ENCODE peak calls at places on chromosomes 12 and 14, in nine cellular contexts. L is lower leg skin; S is NCI-H187 treated with DMSO at 0.1 percent for 48 hours; C is endothelial cell; N is stimulated activated CD8-positive, alpha-beta memory T cell treated with anti-CD3 and anti-CD28 coated beads, Interleukin-4, amount 100 ng/mL, for 1 hour; A is HS-27A; X is iris pigment epithelial cell; T is AG09319; W is activated CD8-positive, alpha-beta memory T cell treated with anti-CD3 and anti-CD28 coated beads, Interleukin-2, amount 10 ng/mL, durations not matched to agents 7 days and 5 days. O is an unnamed sample.

GRCh38 chr12:1531160-1531653 is 63.2 kb downstream of the FBXL14 start:
- DNase-seq in L (peak; percentile 84), S (no peak), C (peak; percentile 29), N (no peak), A (no peak), X (no peak), T (no peak), W (no peak), O (no peak)

GRCh38 chr14:77541905-77542304 is 43.3 kb upstream of the ISM2 start:
- DNase-seq in L (no peak), S (no peak), C (no peak), N (no peak), A (no peak), X (no peak), T (no peak), W (no peak), O (no peak)

GRCh38 chr12:33484161-33484560 is 44.5 kb upstream of the SYT10 start:
- DNase-seq in L (no peak), S (no peak), C (no peak), N (no peak), A (no peak), X (no peak), T (no peak), W (no peak), O (no peak)

GRCh38 chr12:13431041-13431440 is 234.5 kb downstream of the EMP1 start:
- DNase-seq in L (no peak), S (no peak), C (no peak), N (no peak), A (no peak), X (no peak), T (no peak), W (no peak), O (no peak)

GRCh38 chr14:64060648-64061096 is 207.9 kb downstream of the SYNE2 start:
- DNase-seq in L (no peak), S (no peak), C (peak; percentile 29), N (no peak), A (peak; percentile 72), X (peak; percentile 31), T (no peak), W (no peak), O (no peak)

GRCh38 chr14:88026890-88027289 is 22.0 kb downstream of the GPR65 start:
- DNase-seq in L (peak; percentile 18), S (no peak), C (no peak), N (no peak), A (no peak), X (no peak), T (no peak), W (no peak), O (no peak)

GRCh38 chr12:101414533-101415119 is 7.1 kb upstream of the ARL1 start:
- DNase-seq in L (no peak), S (peak; percentile 44), C (peak; percentile 55), N (no peak), A (peak; percentile 20), X (peak; percentile 66), T (peak; percentile 44), W (no peak), O (peak; percentile 15)

GRCh38 chr12:25852792-25853191 is 105.7 kb upstream of the RASSF8 start:
- DNase-seq in L (no peak), S (no peak), C (no peak), N (no peak), A (no peak), X (peak; percentile 93), T (no peak), W (no peak), O (no peak)

GRCh38 chr12:127014079-127014478 is 1252.9 kb upstream of the TMEM132C start:
- DNase-seq in L (no peak), S (no peak), C (no peak), N (no peak), A (no peak), X (no peak), T (no peak), W (no peak), O (no peak)

GRCh38 chr12:91603060-91603459 is 420.4 kb upstream of the DCN start:
- DNase-seq in L (no peak), S (no peak), C (no peak), N (no peak), A (no peak), X (no peak), T (no peak), W (no peak), O (no peak)

GRCh38 chr12:546265-546919 is 86.7 kb downstream of the B4GALNT3 start:
- DNase-seq in L (no peak), S (no peak), C (peak; percentile 25), N (no peak), A (no peak), X (no peak), T (no peak), W (no peak), O (no peak)

GRCh38 chr14:91722386-91722785 is 9.5 kb downstream of the CATSPERB start:
- DNase-seq in L (no peak), S (no peak), C (no peak), N (no peak), A (no peak), X (no peak), T (no peak), W (no peak), O (no peak)

GRCh38 chr14:50475460-50475859 is 56.9 kb downstream of the MAP4K5 start:
- DNase-seq in L (no peak), S (no peak), C (no peak), N (no peak), A (no peak), X (peak; percentile 69), T (no peak), W (no peak), O (no peak)

GRCh38 chr14:99581371-99581770 is 22.6 kb downstream of the CCDC85C start:
- DNase-seq in L (no peak), S (no peak), C (no peak), N (no peak), A (no peak), X (no peak), T (no peak), W (no peak), O (no peak)

GRCh38 chr12:108565976-108566375 is 3.6 kb downstream of the ISCU start:
- DNase-seq in L (peak; percentile 95), S (no peak), C (no peak), N (no peak), A (peak; percentile 74), X (peak; percentile 72), T (peak; percentile 40), W (peak; percentile 65), O (peak; percentile 80)

GRCh38 chr14:29215853-29216252 is 449.3 kb downstream of the FOXG1 start:
- DNase-seq in L (no peak), S (no peak), C (no peak), N (no peak), A (no peak), X (peak; percentile 47), T (no peak), W (no peak), O (peak; percentile 81)

GRCh38 chr12:126224032-126224431 is 1158.8 kb downstream of the AACS start:
- DNase-seq in L (no peak), S (no peak), C (no peak), N (no peak), A (no peak), X (no peak), T (no peak), W (no peak), O (no peak)

GRCh38 chr12:12016284-12017100 is 54.2 kb upstream of the BCL2L14 start:
- DNase-seq in L (peak; percentile 32), S (no peak), C (no peak), N (no peak), A (no peak), X (no peak), T (no peak), W (peak; percentile 59), O (no peak)

GRCh38 chr12:80291108-80291754 is 152.8 kb upstream of the PTPRQ start:
- DNase-seq in L (no peak), S (no peak), C (no peak), N (no peak), A (no peak), X (no peak), T (no peak), W (no peak), O (no peak)

GRCh38 chr14:102442241-102443211 is 67.0 kb downstream of the ANKRD9 start:
- DNase-seq in L (no peak), S (no peak), C (no peak), N (no peak), A (no peak), X (no peak), T (no peak), W (no peak), O (no peak)

O was measured in NCI-H1694 treated with DMSO at 0.1 percent for 48 hours.